ENCODE peak calls at places on chromosome 3, in nine cellular contexts. A is ovary, F is A549, N is K562, H is testis, R is stomach, Z is suprapubic skin, M is transverse colon, B is body of pancreas. U is an unnamed sample.

GRCh38 chr3:63912768-63913588 is 795 bp upstream of the SCAANT1 start:
- DNase-seq in A (peak; percentile 64), F (peak; percentile 54), N (peak; percentile 36), H (peak; percentile 68), R (peak; percentile 76), Z (peak; percentile 90), M (peak; percentile 81), B (peak; percentile 77), U (peak; percentile 60)

GRCh38 chr3:56864090-56864489 is 62.3 kb upstream of the ARHGEF3 start:
- DNase-seq in A (no peak), F (no peak), N (no peak), H (no peak), R (no peak), Z (no peak), M (no peak), B (no peak), U (no peak)

GRCh38 chr3:38141952-38142273 is 3.5 kb downstream of the MYD88 start:
- DNase-seq in A (no peak), F (no peak), N (no peak), H (peak; percentile 6), R (no peak), Z (no peak), M (no peak), B (peak; percentile 6), U (no peak)

GRCh38 chr3:188208751-188209433 is 54.9 kb downstream of the LPP start:
- DNase-seq in A (no peak), F (no peak), N (no peak), H (no peak), R (no peak), Z (no peak), M (no peak), B (no peak), U (no peak)

GRCh38 chr3:42247576-42248027 is 18.4 kb downstream of the CCK start:
- DNase-seq in A (no peak), F (peak; percentile 25), N (peak; percentile 76), H (peak; percentile 77), R (peak; percentile 64), Z (no peak), M (peak; percentile 55), B (peak; percentile 56), U (no peak)

GRCh38 chr3:78035020-78035660 is 995.2 kb downstream of the ROBO2 start:
- DNase-seq in A (no peak), F (no peak), N (no peak), H (no peak), R (no peak), Z (no peak), M (no peak), B (no peak), U (no peak)

GRCh38 chr3:138359137-138359536 is 10.8 kb downstream of the MRAS start:
- DNase-seq in A (no peak), F (no peak), N (no peak), H (no peak), R (no peak), Z (no peak), M (no peak), B (no peak), U (no peak)

GRCh38 chr3:29153811-29154210 is 127.1 kb upstream of the RBMS3 start:
- DNase-seq in A (no peak), F (no peak), N (no peak), H (no peak), R (no peak), Z (no peak), M (no peak), B (no peak), U (no peak)

GRCh38 chr3:15499536-15499935 is 22.0 kb downstream of the COLQ start:
- DNase-seq in A (no peak), F (no peak), N (no peak), H (peak; percentile 26), R (no peak), Z (peak; percentile 58), M (no peak), B (no peak), U (peak; percentile 47)

GRCh38 chr3:81406318-81406717 is 355.1 kb downstream of the GBE1 start:
- DNase-seq in A (no peak), F (no peak), N (no peak), H (no peak), R (no peak), Z (no peak), M (no peak), B (no peak), U (no peak)

GRCh38 chr3:190286014-190286413 is 36.2 kb downstream of the CLDN1 start:
- DNase-seq in A (no peak), F (no peak), N (no peak), H (no peak), R (no peak), Z (no peak), M (no peak), B (no peak), U (no peak)

DNA sequence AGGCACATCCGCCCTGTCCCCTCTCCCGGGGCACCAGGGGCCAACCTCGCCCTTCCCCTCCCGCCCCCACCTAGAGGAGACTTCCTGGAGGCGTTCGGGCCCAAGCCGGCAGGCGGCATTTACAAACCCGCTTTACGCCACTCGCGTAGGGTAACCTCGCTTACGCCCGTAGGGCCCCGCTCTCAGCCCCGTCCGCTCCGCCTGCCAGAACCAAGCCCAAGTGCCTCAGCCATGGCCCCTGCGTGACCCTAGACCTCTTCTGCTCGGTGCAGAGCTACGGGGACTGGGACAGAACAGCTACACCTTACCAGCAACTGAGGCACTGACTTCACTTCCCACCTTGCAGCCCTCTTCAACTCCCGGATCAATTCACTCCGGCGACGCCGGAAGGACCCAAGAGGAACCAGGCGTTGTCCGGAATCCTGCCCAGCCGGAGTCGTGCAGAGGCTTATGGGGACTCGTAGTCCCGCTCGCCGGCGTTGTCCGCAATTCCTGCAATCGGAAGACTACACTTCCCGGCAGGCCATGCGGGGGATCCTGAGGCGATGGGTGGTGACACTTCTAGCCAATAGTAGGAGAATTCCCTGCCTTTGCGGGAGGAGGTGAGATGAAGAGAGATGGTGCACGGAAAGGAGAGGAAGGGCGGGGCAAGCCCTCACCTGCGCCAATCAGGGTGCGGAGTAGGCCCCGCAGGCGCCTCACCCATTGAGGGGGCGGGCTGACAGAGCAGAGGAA is at the start of gene PDCD10:
- DNase-seq in A (peak; percentile 97), F (peak; percentile 53), N (peak; percentile 98), H (peak; percentile 99), R (peak; percentile 98), Z (peak; percentile 98), M (peak; percentile 99), B (peak; percentile 98), U (peak; percentile 98)
- TF ChIP-seq POLR2A in A (peak; percentile 52), F (peak; percentile 68), N (peak; percentile 94), H (no peak), R (no peak), Z (no peak), M (peak; percentile 65), B (peak; percentile 61), U (peak; percentile 52)

DNA sequence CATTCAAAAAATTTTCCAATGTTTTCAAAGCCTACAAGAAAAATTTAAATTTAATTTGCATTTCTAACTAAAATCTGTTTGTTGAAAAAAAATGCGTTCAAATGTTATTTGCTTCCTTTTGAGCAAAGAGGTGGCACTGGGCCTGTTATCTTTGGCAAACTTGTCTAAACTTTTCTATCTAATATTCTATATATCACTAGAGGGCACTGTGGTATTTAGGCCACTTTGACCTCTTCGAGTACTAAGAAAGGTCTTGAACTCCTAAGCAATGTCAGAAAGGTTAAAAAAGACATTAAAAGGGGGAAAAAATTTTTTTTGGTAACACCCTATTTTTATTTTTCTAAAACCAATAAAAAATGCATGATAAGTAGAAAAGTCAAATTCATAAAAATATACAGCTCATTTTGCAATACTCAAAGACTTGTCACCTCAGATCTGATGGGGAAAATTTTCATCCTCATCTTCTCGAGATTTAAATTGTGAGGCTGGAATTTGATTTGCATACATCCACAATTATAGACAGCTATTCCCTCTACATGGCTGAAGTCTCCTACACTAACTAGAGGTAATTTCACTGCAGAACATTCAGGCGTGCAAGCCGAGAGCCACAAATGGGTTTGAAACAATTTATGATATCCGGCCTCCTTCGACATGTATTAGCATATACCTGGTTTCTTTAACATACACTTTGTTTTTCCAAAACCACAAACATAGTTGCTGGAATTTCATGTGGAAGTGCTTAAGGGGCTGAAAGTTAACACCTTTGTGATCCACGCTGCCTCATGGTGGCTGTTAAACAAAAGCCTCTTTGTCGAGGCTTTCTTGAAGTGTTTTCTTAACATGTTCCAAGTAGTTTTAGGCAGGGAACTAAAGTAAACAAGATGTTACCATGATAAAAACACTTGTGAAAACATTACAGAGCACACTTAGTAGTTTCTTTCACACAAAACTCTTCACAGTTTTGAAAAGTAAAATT is 576.4 kb downstream of the FOXP1 start:
- DNase-seq in A (no peak), F (peak; percentile 24), N (peak; percentile 17), H (no peak), R (no peak), Z (no peak), M (no peak), B (peak; percentile 22), U (no peak)
- TF ChIP-seq CTCF in A (no peak), F (peak; percentile 83), N (peak; percentile 28), H (peak; percentile 32), R (peak; percentile 39), Z (no peak), M (peak; percentile 59), B (peak; percentile 56), U (peak; percentile 27)

GRCh38 chr3:111861396-111861795 is 2.3 kb downstream of the PHLDB2 start:
- DNase-seq in A (no peak), F (no peak), N (no peak), H (no peak), R (no peak), Z (no peak), M (no peak), B (no peak), U (no peak)

GRCh38 chr3:111858641-111859040 is 424 bp upstream of the PHLDB2 start:
- DNase-seq in A (no peak), F (no peak), N (no peak), H (no peak), R (no peak), Z (no peak), M (no peak), B (no peak), U (no peak)

GRCh38 chr3:111859974-111860859 is 1.2 kb downstream of the PHLDB2 start:
- DNase-seq in A (peak; percentile 67), F (peak; percentile 88), N (peak; percentile 12), H (peak; percentile 83), R (peak; percentile 75), Z (peak; percentile 89), M (peak; percentile 71), B (peak; percentile 78), U (peak; percentile 55)

GRCh38 chr3:111857474-111857873 is 1.6 kb upstream of the PHLDB2 start:
- DNase-seq in A (no peak), F (no peak), N (no peak), H (no peak), R (no peak), Z (no peak), M (no peak), B (no peak), U (no peak)

GRCh38 chr3:111859061-111859973 is at the start of gene PHLDB2:
- DNase-seq in A (peak; percentile 72), F (peak; percentile 65), N (no peak), H (peak; percentile 78), R (peak; percentile 45), Z (peak; percentile 90), M (peak; percentile 56), B (peak; percentile 66), U (peak; percentile 39)
- TF ChIP-seq POLR2A in A (peak; percentile 7), F (peak; percentile 25), N (no peak), H (no peak), R (no peak), Z (no peak), M (no peak), B (peak; percentile 19), U (no peak)

DNA sequence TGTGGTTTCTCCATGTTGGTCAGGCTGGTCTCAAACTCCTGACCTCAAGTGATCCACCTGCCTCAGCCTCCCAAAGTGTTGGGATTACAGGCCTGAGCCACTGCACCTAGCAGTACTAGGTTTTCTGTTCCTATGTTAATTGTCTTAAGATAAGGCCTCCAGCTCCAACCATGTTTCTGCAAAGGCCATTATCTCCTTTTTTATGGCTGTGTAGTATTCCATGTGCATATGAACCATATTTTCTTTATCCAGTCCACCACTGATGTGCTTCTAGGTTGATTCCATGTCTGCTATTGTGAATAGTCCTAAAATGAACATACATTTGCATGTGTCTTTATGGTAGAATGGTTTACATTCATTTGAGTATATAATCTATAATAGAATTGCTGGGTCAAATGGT is 9.8 kb downstream of the HTR3C start:
- DNase-seq in A (no peak), F (no peak), N (no peak), H (no peak), R (no peak), Z (no peak), M (no peak), B (no peak), U (no peak)
- TF ChIP-seq CTCF in A (no peak), F (no peak), N (no peak), H (no peak), R (no peak), Z (no peak), M (no peak), B (no peak), U (no peak)

U was measured in gastrocnemius medialis.